ENCODE peak calls at places on chromosomes 2 and 18, in eight cellular contexts. One of them, this sample, is unnamed.

GRCh38 chr2:24122356-24123211 is 550 bp downstream of the PFN4 start:
- DNase-seq in mucosa of descending colon: no peak
- DNase-seq in colonic mucosa: no peak
- DNase-seq in OCI-LY7: no peak
- DNase-seq in astrocyte: no peak
- DNase-seq in spleen: no peak
- DNase-seq in PC-3: no peak
- DNase-seq in HFF-Myc: no peak
- DNase-seq in this sample: peak; percentile 10

GRCh38 chr2:32627441-32627900 is 379 bp upstream of the TTC27 start:
- DNase-seq in spleen: peak; percentile 82
- DNase-seq in OCI-LY7: no peak
- DNase-seq in mucosa of descending colon: peak; percentile 38
- DNase-seq in astrocyte: peak; percentile 59
- DNase-seq in HFF-Myc: peak; percentile 24
- DNase-seq in colonic mucosa: peak; percentile 44
- DNase-seq in PC-3: peak; percentile 23
- DNase-seq in this sample: peak; percentile 53

GRCh38 chr2:131042161-131042775 is 51.0 kb downstream of the FAM168B start:
- DNase-seq in PC-3: peak; percentile 23
- DNase-seq in colonic mucosa: no peak
- DNase-seq in OCI-LY7: no peak
- DNase-seq in spleen: no peak
- DNase-seq in mucosa of descending colon: no peak
- DNase-seq in HFF-Myc: no peak
- DNase-seq in astrocyte: no peak
- DNase-seq in this sample: no peak

GRCh38 chr2:117785740-117786139 is 28.8 kb upstream of the DDX18 start:
- DNase-seq in PC-3: peak; percentile 68
- DNase-seq in mucosa of descending colon: peak; percentile 65
- DNase-seq in colonic mucosa: peak; percentile 41
- DNase-seq in OCI-LY7: peak; percentile 73
- DNase-seq in spleen: no peak
- DNase-seq in astrocyte: peak; percentile 16
- DNase-seq in HFF-Myc: no peak
- DNase-seq in this sample: peak; percentile 58

GRCh38 chr2:151953467-151953866 is 125.2 kb upstream of the ARL5A start:
- DNase-seq in mucosa of descending colon: no peak
- DNase-seq in OCI-LY7: no peak
- DNase-seq in HFF-Myc: no peak
- DNase-seq in PC-3: no peak
- DNase-seq in colonic mucosa: no peak
- DNase-seq in spleen: no peak
- DNase-seq in astrocyte: no peak
- DNase-seq in this sample: no peak

GRCh38 chr2:29014331-29014730 is 33.2 kb downstream of the TOGARAM2 start:
- DNase-seq in mucosa of descending colon: no peak
- DNase-seq in colonic mucosa: no peak
- DNase-seq in OCI-LY7: no peak
- DNase-seq in PC-3: no peak
- DNase-seq in spleen: peak; percentile 82
- DNase-seq in HFF-Myc: no peak
- DNase-seq in astrocyte: no peak
- DNase-seq in this sample: no peak

GRCh38 chr2:120132190-120132589 is 91.0 kb downstream of the TMEM185B start:
- DNase-seq in astrocyte: peak; percentile 84
- DNase-seq in mucosa of descending colon: no peak
- DNase-seq in spleen: no peak
- DNase-seq in colonic mucosa: no peak
- DNase-seq in PC-3: no peak
- DNase-seq in OCI-LY7: no peak
- DNase-seq in HFF-Myc: no peak
- DNase-seq in this sample: peak; percentile 77

GRCh38 chr2:237574894-237575868 is 8.8 kb downstream of the PRLH start:
- DNase-seq in spleen: peak; percentile 51
- DNase-seq in HFF-Myc: no peak
- DNase-seq in OCI-LY7: no peak
- DNase-seq in PC-3: peak; percentile 88
- DNase-seq in astrocyte: peak; percentile 29
- DNase-seq in mucosa of descending colon: peak; percentile 25
- DNase-seq in colonic mucosa: peak; percentile 57
- DNase-seq in this sample: peak; percentile 31

GRCh38 chr18:60060578-60060977 is 160.8 kb downstream of the PMAIP1 start:
- DNase-seq in colonic mucosa: no peak
- DNase-seq in mucosa of descending colon: no peak
- DNase-seq in PC-3: peak; percentile 32
- DNase-seq in OCI-LY7: no peak
- DNase-seq in spleen: no peak
- DNase-seq in HFF-Myc: no peak
- DNase-seq in astrocyte: peak; percentile 24
- DNase-seq in this sample: no peak

GRCh38 chr2:234949762-234950434 is 1.9 kb upstream of the SH3BP4 start:
- DNase-seq in mucosa of descending colon: no peak
- DNase-seq in colonic mucosa: no peak
- DNase-seq in astrocyte: peak; percentile 100
- DNase-seq in HFF-Myc: peak; percentile 98
- DNase-seq in OCI-LY7: no peak
- DNase-seq in spleen: no peak
- DNase-seq in PC-3: peak; percentile 66
- DNase-seq in this sample: peak; percentile 88

GRCh38 chr2:99672766-99673375 is 183.1 kb upstream of the REV1 start:
- DNase-seq in HFF-Myc: no peak
- DNase-seq in PC-3: peak; percentile 70
- DNase-seq in astrocyte: no peak
- DNase-seq in OCI-LY7: no peak
- DNase-seq in colonic mucosa: no peak
- DNase-seq in mucosa of descending colon: no peak
- DNase-seq in spleen: no peak
- DNase-seq in this sample: no peak

GRCh38 chr2:27990030-27990590 is 99.6 kb downstream of the BABAM2 start:
- DNase-seq in spleen: no peak
- DNase-seq in HFF-Myc: no peak
- DNase-seq in colonic mucosa: no peak
- DNase-seq in mucosa of descending colon: no peak
- DNase-seq in astrocyte: peak; percentile 84
- DNase-seq in OCI-LY7: no peak
- DNase-seq in PC-3: no peak
- DNase-seq in this sample: peak; percentile 30

GRCh38 chr2:232398293-232399034 is 8.2 kb upstream of the ALPG start:
- DNase-seq in spleen: no peak
- DNase-seq in mucosa of descending colon: peak; percentile 35
- DNase-seq in HFF-Myc: no peak
- DNase-seq in PC-3: peak; percentile 35
- DNase-seq in astrocyte: no peak
- DNase-seq in colonic mucosa: peak; percentile 58
- DNase-seq in OCI-LY7: no peak
- DNase-seq in this sample: no peak

GRCh38 chr18:42559292-42559691 is 556.2 kb downstream of the RIT2 start:
- DNase-seq in mucosa of descending colon: no peak
- DNase-seq in OCI-LY7: no peak
- DNase-seq in colonic mucosa: no peak
- DNase-seq in astrocyte: peak; percentile 37
- DNase-seq in spleen: no peak
- DNase-seq in HFF-Myc: no peak
- DNase-seq in PC-3: no peak
- DNase-seq in this sample: no peak

GRCh38 chr2:214341636-214342035 is 69.2 kb upstream of the VWC2L start:
- DNase-seq in PC-3: no peak
- DNase-seq in HFF-Myc: no peak
- DNase-seq in OCI-LY7: no peak
- DNase-seq in spleen: no peak
- DNase-seq in colonic mucosa: no peak
- DNase-seq in astrocyte: no peak
- DNase-seq in mucosa of descending colon: no peak
- DNase-seq in this sample: no peak

GRCh38 chr2:202545931-202546330 is 88.8 kb upstream of the FAM117B start:
- DNase-seq in mucosa of descending colon: no peak
- DNase-seq in astrocyte: no peak
- DNase-seq in PC-3: no peak
- DNase-seq in HFF-Myc: no peak
- DNase-seq in OCI-LY7: no peak
- DNase-seq in colonic mucosa: no peak
- DNase-seq in spleen: no peak
- DNase-seq in this sample: no peak

GRCh38 chr2:202548240-202548639 is 86.5 kb upstream of the FAM117B start:
- DNase-seq in spleen: no peak
- DNase-seq in HFF-Myc: no peak
- DNase-seq in OCI-LY7: no peak
- DNase-seq in mucosa of descending colon: no peak
- DNase-seq in colonic mucosa: no peak
- DNase-seq in PC-3: no peak
- DNase-seq in astrocyte: no peak
- DNase-seq in this sample: no peak

GRCh38 chr2:202542142-202542541 is 92.6 kb upstream of the FAM117B start:
- DNase-seq in spleen: no peak
- DNase-seq in PC-3: no peak
- DNase-seq in colonic mucosa: no peak
- DNase-seq in HFF-Myc: no peak
- DNase-seq in mucosa of descending colon: no peak
- DNase-seq in astrocyte: no peak
- DNase-seq in OCI-LY7: no peak
- DNase-seq in this sample: peak; percentile 11

GRCh38 chr2:202541137-202541536 is 93.6 kb upstream of the FAM117B start:
- DNase-seq in spleen: no peak
- DNase-seq in mucosa of descending colon: no peak
- DNase-seq in PC-3: no peak
- DNase-seq in OCI-LY7: no peak
- DNase-seq in astrocyte: peak; percentile 11
- DNase-seq in colonic mucosa: no peak
- DNase-seq in HFF-Myc: no peak
- DNase-seq in this sample: peak; percentile 25

GRCh38 chr2:202545523-202545922 is 89.2 kb upstream of the FAM117B start:
- DNase-seq in PC-3: no peak
- DNase-seq in colonic mucosa: no peak
- DNase-seq in HFF-Myc: no peak
- DNase-seq in astrocyte: no peak
- DNase-seq in OCI-LY7: no peak
- DNase-seq in spleen: no peak
- DNase-seq in mucosa of descending colon: no peak
- DNase-seq in this sample: peak; percentile 23
- TF ChIP-seq CTCF in PC-3: no peak
- TF ChIP-seq CTCF in colonic mucosa: no peak
- TF ChIP-seq CTCF in HFF-Myc: no peak
- TF ChIP-seq CTCF in astrocyte: no peak
- TF ChIP-seq CTCF in OCI-LY7: no peak
- TF ChIP-seq CTCF in spleen: no peak
- TF ChIP-seq CTCF in mucosa of descending colon: no peak
- TF ChIP-seq CTCF in this sample: no peak

GRCh38 chr2:190653231-190653630 is 4.3 kb downstream of the NAB1 start:
- DNase-seq in OCI-LY7: no peak
- DNase-seq in astrocyte: peak; percentile 56
- DNase-seq in HFF-Myc: no peak
- DNase-seq in spleen: no peak
- DNase-seq in colonic mucosa: no peak
- DNase-seq in PC-3: no peak
- DNase-seq in mucosa of descending colon: no peak
- DNase-seq in this sample: no peak

GRCh38 chr2:190649035-190649797 is at the start of gene NAB1:
- DNase-seq in astrocyte: no peak
- DNase-seq in PC-3: no peak
- DNase-seq in OCI-LY7: peak; percentile 53
- DNase-seq in mucosa of descending colon: peak; percentile 53
- DNase-seq in spleen: peak; percentile 95
- DNase-seq in colonic mucosa: peak; percentile 46
- DNase-seq in HFF-Myc: no peak
- DNase-seq in this sample: peak; percentile 54

GRCh38 chr2:190649798-190650390 is 1.0 kb downstream of the NAB1 start:
- DNase-seq in mucosa of descending colon: peak; percentile 28
- DNase-seq in HFF-Myc: no peak
- DNase-seq in OCI-LY7: peak; percentile 18
- DNase-seq in PC-3: peak; percentile 26
- DNase-seq in spleen: no peak
- DNase-seq in colonic mucosa: peak; percentile 31
- DNase-seq in astrocyte: no peak
- DNase-seq in this sample: peak; percentile 52

GRCh38 chr2:190653931-190654330 is 5.0 kb downstream of the NAB1 start:
- DNase-seq in PC-3: peak; percentile 10
- DNase-seq in mucosa of descending colon: no peak
- DNase-seq in HFF-Myc: no peak
- DNase-seq in OCI-LY7: no peak
- DNase-seq in colonic mucosa: no peak
- DNase-seq in spleen: no peak
- DNase-seq in astrocyte: no peak
- DNase-seq in this sample: no peak

DNA sequence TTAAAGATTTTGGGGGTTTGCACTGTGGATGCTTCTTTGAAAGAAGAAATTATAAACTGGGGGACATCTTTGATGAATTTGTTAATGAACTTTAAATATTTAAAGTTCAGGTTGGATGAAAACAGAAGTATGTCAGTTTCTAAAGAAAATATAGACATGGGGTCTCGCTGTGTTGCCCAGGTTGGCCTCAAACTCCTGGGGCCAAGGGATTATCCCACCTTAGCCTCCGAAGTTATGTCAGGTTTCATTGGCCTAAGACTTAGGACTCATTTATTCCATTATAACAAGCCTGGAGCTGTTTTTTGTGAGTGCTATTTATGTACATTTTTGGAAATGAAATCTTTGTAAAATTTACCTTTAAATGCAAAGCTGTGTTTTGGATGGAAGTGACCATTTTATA is 2.5 kb downstream of the NAB1 start:
- DNase-seq in astrocyte: no peak
- DNase-seq in colonic mucosa: no peak
- DNase-seq in PC-3: no peak
- DNase-seq in mucosa of descending colon: no peak
- DNase-seq in HFF-Myc: no peak
- DNase-seq in OCI-LY7: no peak
- DNase-seq in spleen: no peak
- DNase-seq in this sample: no peak
- H3K4me3 ChIP-seq in astrocyte: no peak overlapping the region
- H3K4me3 ChIP-seq in colonic mucosa: no peak overlapping the region
- H3K4me3 ChIP-seq in PC-3: peak overlapping the region; percentile 89
- H3K4me3 ChIP-seq in mucosa of descending colon: no peak overlapping the region
- H3K4me3 ChIP-seq in HFF-Myc: no peak overlapping the region
- H3K4me3 ChIP-seq in OCI-LY7: no peak overlapping the region
- H3K4me3 ChIP-seq in spleen: no peak overlapping the region
- H3K4me3 ChIP-seq in this sample: peak overlapping the region; percentile 80

GRCh38 chr2:221104391-221104811 is 467.7 kb downstream of the EPHA4 start:
- DNase-seq in OCI-LY7: no peak
- DNase-seq in spleen: peak; percentile 83
- DNase-seq in colonic mucosa: peak; percentile 31
- DNase-seq in mucosa of descending colon: peak; percentile 25
- DNase-seq in PC-3: no peak
- DNase-seq in astrocyte: peak; percentile 61
- DNase-seq in HFF-Myc: no peak
- DNase-seq in this sample: peak; percentile 29
- TF ChIP-seq CTCF in OCI-LY7: no peak
- TF ChIP-seq CTCF in spleen: no peak
- TF ChIP-seq CTCF in colonic mucosa: no peak
- TF ChIP-seq CTCF in mucosa of descending colon: no peak
- TF ChIP-seq CTCF in PC-3: no peak
- TF ChIP-seq CTCF in astrocyte: no peak
- TF ChIP-seq CTCF in HFF-Myc: no peak
- TF ChIP-seq CTCF in this sample: no peak

DNA sequence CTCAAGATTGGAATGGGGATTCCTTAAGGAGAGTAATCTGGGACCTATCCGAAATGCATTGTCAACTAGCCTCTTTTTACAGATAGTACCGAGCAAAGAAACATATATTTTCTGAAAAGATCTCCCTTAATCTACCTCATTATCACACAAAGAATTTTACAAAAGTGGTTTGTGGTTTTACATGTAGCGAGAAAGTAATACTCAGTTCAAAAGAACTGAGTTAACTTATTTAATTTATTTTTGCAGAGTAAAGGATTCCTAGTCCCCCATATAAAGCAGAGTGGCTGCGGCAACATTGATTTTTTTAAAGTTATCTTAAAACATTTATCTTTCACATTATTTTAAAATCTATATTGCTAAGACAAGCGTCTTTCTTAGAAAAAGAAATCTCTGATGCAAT is 15.9 kb upstream of the SOS1 start:
- DNase-seq in OCI-LY7: no peak
- DNase-seq in astrocyte: no peak
- DNase-seq in mucosa of descending colon: no peak
- DNase-seq in spleen: no peak
- DNase-seq in PC-3: no peak
- DNase-seq in HFF-Myc: no peak
- DNase-seq in colonic mucosa: no peak
- DNase-seq in this sample: no peak
- H3K4me3 ChIP-seq in OCI-LY7: no peak overlapping the region
- H3K4me3 ChIP-seq in astrocyte: no peak overlapping the region
- H3K4me3 ChIP-seq in mucosa of descending colon: no peak overlapping the region
- H3K4me3 ChIP-seq in spleen: no peak overlapping the region
- H3K4me3 ChIP-seq in PC-3: no peak overlapping the region
- H3K4me3 ChIP-seq in HFF-Myc: no peak overlapping the region
- H3K4me3 ChIP-seq in colonic mucosa: no peak overlapping the region
- H3K4me3 ChIP-seq in this sample: no peak overlapping the region

This sample was measured in fibroblast of pulmonary artery.